ENCODE peak calls at places on chromosomes 7 and 10, in ten cellular contexts. Y is astrocyte of the spinal cord, I is transverse colon, P is testis, W is fibroblast of lung, E is body of pancreas, J is neural progenitor cell, R is sigmoid colon, K is Peyer's patch, D is uterus. B is an unnamed sample.

GRCh38 chr10:72173635-72174296 is 42.0 kb upstream of the ANAPC16 start:
- DNase-seq in Y (peak), I (no peak), P (no peak), W (peak), E (no peak), J (no peak), R (no peak), K (no peak), D (no peak), B (peak)

GRCh38 chr7:123846217-123846891 is 1.4 kb downstream of the HYAL4 start:
- DNase-seq in Y (peak), I (no peak), P (no peak), W (no peak), E (no peak), J (no peak), R (no peak), K (no peak), D (no peak), B (no peak)

GRCh38 chr10:131586958-131587357 is 275.4 kb upstream of the TCERG1L start:
- DNase-seq in Y (no peak), I (no peak), P (no peak), W (no peak), E (no peak), J (no peak), R (no peak), K (no peak), D (no peak), B (no peak)

GRCh38 chr7:95440394-95441038 is 5.7 kb upstream of the PON2 start:
- DNase-seq in Y (no peak), I (no peak), P (no peak), W (no peak), E (no peak), J (no peak), R (no peak), K (no peak), D (no peak), B (no peak)

GRCh38 chr10:98331888-98332287 is 63.9 kb upstream of the LOXL4 start:
- DNase-seq in Y (no peak), I (no peak), P (no peak), W (no peak), E (no peak), J (peak), R (no peak), K (no peak), D (no peak), B (peak)

GRCh38 chr7:22597845-22598244 is 97.9 kb upstream of the STEAP1B start:
- DNase-seq in Y (peak), I (no peak), P (no peak), W (peak), E (no peak), J (no peak), R (no peak), K (no peak), D (no peak), B (no peak)

GRCh38 chr10:126123466-126123865 is 227.1 kb downstream of the FANK1 start:
- DNase-seq in Y (no peak), I (no peak), P (no peak), W (no peak), E (no peak), J (no peak), R (no peak), K (no peak), D (no peak), B (no peak)

GRCh38 chr7:84876036-84876821 is 310.6 kb downstream of the SEMA3D start:
- DNase-seq in Y (no peak), I (no peak), P (no peak), W (no peak), E (no peak), J (no peak), R (no peak), K (no peak), D (no peak), B (no peak)

GRCh38 chr10:14925268-14925667 is 28.6 kb downstream of the DCLRE1C start:
- DNase-seq in Y (no peak), I (no peak), P (no peak), W (no peak), E (no peak), J (no peak), R (no peak), K (no peak), D (no peak), B (no peak)

GRCh38 chr7:112286294-112287086 is 80.0 kb downstream of the ZNF277 start:
- DNase-seq in Y (no peak), I (no peak), P (no peak), W (no peak), E (no peak), J (no peak), R (no peak), K (no peak), D (no peak), B (no peak)

GRCh38 chr7:106999023-106999422 is 45.5 kb upstream of the PRKAR2B start:
- DNase-seq in Y (no peak), I (no peak), P (no peak), W (peak), E (no peak), J (no peak), R (no peak), K (no peak), D (no peak), B (no peak)

GRCh38 chr7:142833174-142834027 is 21.5 kb upstream of the EPHB6 start:
- DNase-seq in Y (no peak), I (no peak), P (no peak), W (no peak), E (no peak), J (no peak), R (no peak), K (no peak), D (no peak), B (no peak)

GRCh38 chr10:110870823-110871235 is 899 bp upstream of the PDCD4 start:
- DNase-seq in Y (no peak), I (no peak), P (peak), W (no peak), E (peak), J (peak), R (no peak), K (no peak), D (no peak), B (no peak)

GRCh38 chr7:108402865-108403264 is 53.4 kb downstream of the NRCAM start:
- DNase-seq in Y (peak), I (no peak), P (no peak), W (peak), E (peak), J (no peak), R (no peak), K (no peak), D (no peak), B (no peak)

GRCh38 chr7:147509052-147509480 is 1081.5 kb upstream of the C7orf33 start:
- DNase-seq in Y (peak), I (no peak), P (no peak), W (peak), E (no peak), J (no peak), R (no peak), K (no peak), D (no peak), B (no peak)

GRCh38 chr10:108230478-108231170 is 1066.1 kb upstream of the SORCS1 start:
- DNase-seq in Y (peak), I (no peak), P (no peak), W (no peak), E (no peak), J (no peak), R (no peak), K (no peak), D (no peak), B (no peak)

GRCh38 chr10:117320050-117320665 is 55.1 kb downstream of the PDZD8 start:
- DNase-seq in Y (peak), I (no peak), P (peak), W (peak), E (no peak), J (peak), R (no peak), K (no peak), D (no peak), B (no peak)

GRCh38 chr10:89390875-89391576 is 1.4 kb upstream of the IFIT1 start:
- DNase-seq in Y (no peak), I (no peak), P (no peak), W (peak), E (no peak), J (no peak), R (no peak), K (no peak), D (no peak), B (no peak)

GRCh38 chr10:29496341-29497162 is 138.2 kb downstream of the SVIL start:
- DNase-seq in Y (peak), I (peak), P (peak), W (peak), E (peak), J (peak), R (peak), K (peak), D (peak), B (peak)

GRCh38 chr7:97973206-97973658 is 16.8 kb downstream of the OCM2 start:
- DNase-seq in Y (peak), I (no peak), P (peak), W (no peak), E (peak), J (peak), R (no peak), K (no peak), D (no peak), B (no peak)

GRCh38 chr7:65972976-65973375 is 9.0 kb downstream of the GUSB start:
- DNase-seq in Y (no peak), I (no peak), P (no peak), W (no peak), E (no peak), J (no peak), R (peak), K (no peak), D (no peak), B (no peak)

GRCh38 chr7:41096921-41097320 is 606.0 kb downstream of the INHBA start:
- DNase-seq in Y (peak), I (no peak), P (no peak), W (peak), E (no peak), J (no peak), R (no peak), K (no peak), D (no peak), B (no peak)

GRCh38 chr7:113892818-113893217 is 26.0 kb downstream of the PPP1R3A start:
- DNase-seq in Y (no peak), I (no peak), P (no peak), W (no peak), E (no peak), J (no peak), R (no peak), K (no peak), D (no peak), B (no peak)

GRCh38 chr10:132397036-132397541 is at the start of gene PWWP2B:
- DNase-seq in Y (no peak), I (peak), P (no peak), W (peak), E (peak), J (peak), R (peak), K (peak), D (peak), B (peak)

GRCh38 chr7:158957921-158958471 is 101.6 kb downstream of the DYNC2I1 start:
- DNase-seq in Y (no peak), I (peak), P (peak), W (no peak), E (peak), J (no peak), R (no peak), K (no peak), D (no peak), B (peak)

GRCh38 chr7:46131916-46132795 is 211.1 kb upstream of the IGFBP3 start:
- DNase-seq in Y (peak), I (no peak), P (no peak), W (no peak), E (no peak), J (peak), R (no peak), K (no peak), D (no peak), B (no peak)

GRCh38 chr10:99292159-99292558 is 37.0 kb upstream of the CNNM1 start:
- DNase-seq in Y (peak), I (no peak), P (no peak), W (peak), E (no peak), J (no peak), R (no peak), K (no peak), D (no peak), B (no peak)

GRCh38 chr10:119006451-119007210 is 22.9 kb upstream of the NANOS1 start:
- DNase-seq in Y (peak), I (peak), P (no peak), W (peak), E (peak), J (no peak), R (peak), K (no peak), D (peak), B (no peak)

GRCh38 chr7:130919316-130920103 is 185.5 kb upstream of the KLF14 start:
- DNase-seq in Y (no peak), I (no peak), P (no peak), W (no peak), E (no peak), J (no peak), R (no peak), K (no peak), D (no peak), B (no peak)

GRCh38 chr10:12782537-12782936 is 219.0 kb downstream of the CCDC3 start:
- DNase-seq in Y (no peak), I (peak), P (peak), W (peak), E (peak), J (peak), R (peak), K (peak), D (peak), B (peak)

GRCh38 chr7:36794689-36795088 is 70.4 kb upstream of the AOAH start:
- DNase-seq in Y (no peak), I (no peak), P (peak), W (no peak), E (peak), J (no peak), R (no peak), K (no peak), D (no peak), B (no peak)

GRCh38 chr10:111524134-111524533 is 447.3 kb downstream of the ADRA2A start:
- DNase-seq in Y (no peak), I (no peak), P (no peak), W (no peak), E (no peak), J (no peak), R (no peak), K (no peak), D (no peak), B (no peak)

GRCh38 chr7:118684796-118685195 is 460.3 kb downstream of the ANKRD7 start:
- DNase-seq in Y (no peak), I (no peak), P (no peak), W (no peak), E (no peak), J (no peak), R (no peak), K (no peak), D (no peak), B (no peak)

DNA sequence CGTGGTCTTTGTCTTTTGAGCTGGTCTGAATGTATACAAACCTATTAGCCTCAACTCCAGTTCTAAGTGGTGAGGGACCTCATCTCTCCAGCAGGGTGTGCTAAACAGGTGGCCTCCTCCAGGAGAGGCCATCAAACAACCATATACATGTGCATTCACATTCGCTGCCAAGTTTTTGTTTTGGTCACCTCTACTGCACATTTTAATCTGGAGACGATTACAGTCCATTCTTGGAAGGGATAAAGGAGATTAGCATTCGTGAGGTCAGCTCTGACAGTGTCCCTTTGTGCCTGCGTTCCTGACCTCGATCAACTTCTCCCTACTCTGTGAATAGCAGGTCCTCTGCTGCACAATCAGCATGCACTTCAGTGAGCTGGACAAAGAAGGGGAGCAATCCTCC is 60.8 kb downstream of the RHOBTB1 start:
- DNase-seq in Y (peak), I (peak), P (peak), W (peak), E (peak), J (peak), R (no peak), K (no peak), D (no peak), B (no peak)
- TF ChIP-seq CTCF in Y (peak), I (peak), P (no peak), W (peak), E (peak), J (peak), R (no peak), K (peak), D (peak), B (no peak)

GRCh38 chr10:84204610-84205009 is 10.3 kb downstream of the CDHR1 start:
- DNase-seq in Y (no peak), I (no peak), P (no peak), W (no peak), E (no peak), J (no peak), R (no peak), K (no peak), D (no peak), B (no peak)

GRCh38 chr10:84205853-84206513 is 11.6 kb downstream of the CDHR1 start:
- DNase-seq in Y (no peak), I (no peak), P (no peak), W (no peak), E (no peak), J (no peak), R (no peak), K (no peak), D (no peak), B (no peak)

GRCh38 chr10:84202349-84202748 is 8.0 kb downstream of the CDHR1 start:
- DNase-seq in Y (no peak), I (peak), P (no peak), W (no peak), E (no peak), J (no peak), R (no peak), K (no peak), D (no peak), B (no peak)

GRCh38 chr10:84205049-84205852 is 10.9 kb downstream of the CDHR1 start:
- DNase-seq in Y (peak), I (peak), P (peak), W (peak), E (no peak), J (peak), R (no peak), K (peak), D (no peak), B (peak)

DNA sequence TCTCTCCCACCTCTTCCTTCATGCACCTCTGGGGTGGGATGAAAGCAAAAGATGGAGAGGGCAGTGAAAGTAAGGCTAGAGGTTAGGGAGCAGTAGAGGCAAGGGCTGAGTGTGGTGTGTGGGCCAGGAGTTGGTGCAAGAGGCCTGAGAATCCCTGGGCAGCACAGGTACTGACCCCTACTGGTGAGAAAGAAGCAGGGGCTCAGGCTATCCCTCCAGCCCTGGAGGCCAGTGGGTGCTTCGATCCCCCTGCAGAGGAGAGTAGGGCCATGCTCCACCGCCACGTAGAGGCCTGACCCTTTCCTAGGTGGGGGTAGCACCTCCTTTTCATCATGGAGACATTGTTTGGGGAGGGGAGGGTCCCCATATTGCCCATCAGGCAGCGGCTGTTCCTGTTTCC is 9.8 kb downstream of the CDHR1 start:
- DNase-seq in Y (no peak), I (no peak), P (no peak), W (no peak), E (no peak), J (peak), R (no peak), K (no peak), D (no peak), B (no peak)
- TF ChIP-seq CTCF in Y (peak), I (peak), P (no peak), W (no peak), E (no peak), J (peak), R (no peak), K (peak), D (no peak), B (peak)

GRCh38 chr7:2734084-2734601 is 46.1 kb downstream of the AMZ1 start:
- DNase-seq in Y (no peak), I (no peak), P (no peak), W (no peak), E (no peak), J (no peak), R (peak), K (peak), D (no peak), B (no peak)

GRCh38 chr7:2735744-2736143 is 47.7 kb downstream of the AMZ1 start:
- DNase-seq in Y (no peak), I (no peak), P (peak), W (no peak), E (no peak), J (no peak), R (peak), K (peak), D (no peak), B (no peak)

GRCh38 chr7:2736411-2736914 is 48.5 kb downstream of the AMZ1 start:
- DNase-seq in Y (no peak), I (no peak), P (peak), W (no peak), E (no peak), J (no peak), R (peak), K (peak), D (no peak), B (no peak)

GRCh38 chr7:2732959-2733584 is 45.1 kb downstream of the AMZ1 start:
- DNase-seq in Y (peak), I (peak), P (peak), W (peak), E (peak), J (no peak), R (peak), K (peak), D (peak), B (no peak)

DNA sequence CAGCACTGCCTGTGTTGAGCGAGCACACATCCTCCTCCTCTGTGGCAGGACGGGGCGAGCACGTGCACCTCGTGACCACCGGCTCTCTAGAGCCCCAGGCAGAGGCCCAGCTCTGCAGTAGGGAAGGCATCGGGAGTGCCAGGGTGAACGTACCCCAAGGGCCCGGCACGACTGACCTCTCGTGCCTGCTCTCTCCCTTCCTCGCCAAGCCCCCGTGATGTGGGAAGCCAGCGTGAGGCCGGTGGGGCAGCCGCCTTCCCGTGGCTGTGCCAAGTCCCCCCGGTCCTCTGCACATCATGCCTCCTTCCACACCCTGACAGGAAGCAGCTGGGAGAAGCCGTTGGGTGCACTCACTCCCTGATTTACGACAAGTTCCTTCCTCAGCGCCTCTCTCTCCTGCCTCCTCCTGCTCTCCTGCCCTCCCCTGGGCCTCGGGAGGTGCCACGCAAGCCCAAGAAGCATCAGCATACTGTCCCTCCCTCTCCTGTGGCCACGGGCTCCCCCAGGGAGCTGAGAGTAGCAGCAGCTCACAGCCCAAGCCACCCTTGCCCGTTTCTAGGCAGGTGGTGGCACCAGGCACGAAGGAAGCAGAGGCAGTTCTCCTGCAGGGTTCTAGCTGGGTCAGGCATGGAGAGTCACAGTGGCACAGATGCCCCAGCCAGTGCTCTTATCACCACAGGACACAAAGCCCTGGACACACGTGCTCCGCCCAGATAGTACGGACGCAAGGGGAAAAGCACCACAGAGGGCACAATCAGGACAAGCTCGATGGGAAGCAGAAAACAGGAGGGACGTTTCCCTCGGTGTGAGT is 47.0 kb downstream of the AMZ1 start:
- DNase-seq in Y (no peak), I (peak), P (peak), W (no peak), E (no peak), J (no peak), R (peak), K (peak), D (peak), B (peak)
- TF ChIP-seq CTCF in Y (no peak), I (no peak), P (no peak), W (no peak), E (no peak), J (no peak), R (no peak), K (no peak), D (no peak), B (no peak)

DNA sequence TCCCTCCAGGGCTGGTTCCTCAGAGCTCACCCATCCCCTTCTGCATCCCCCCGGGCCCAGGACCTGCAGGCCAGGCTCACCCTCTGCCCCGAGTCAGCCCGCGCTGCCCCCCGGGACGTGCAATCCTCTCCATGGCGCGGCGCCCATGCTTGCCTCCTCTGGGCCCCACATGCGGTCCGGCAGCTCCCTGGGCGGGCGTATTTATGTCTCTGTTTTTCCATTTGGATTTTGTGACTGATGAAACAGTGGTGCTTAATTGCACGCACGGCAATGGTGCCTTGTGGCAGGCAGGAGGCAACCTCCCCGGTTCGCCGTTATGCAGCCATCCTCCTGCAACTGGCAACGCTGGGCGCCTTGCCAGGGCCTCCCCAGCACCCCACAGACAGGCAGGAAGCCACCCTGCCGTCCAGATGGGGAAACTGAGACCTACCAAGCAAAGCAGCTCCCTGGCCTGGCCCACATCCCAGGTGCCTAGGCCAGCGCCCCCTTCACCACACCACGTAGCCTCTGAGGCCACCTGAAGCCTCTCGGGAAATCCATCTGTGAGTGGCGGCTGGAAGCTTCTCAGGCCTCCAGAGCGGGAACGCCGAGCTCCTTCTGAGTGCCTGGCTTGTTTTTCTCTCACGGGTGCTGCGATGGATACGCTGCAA is 58.5 kb downstream of the UNCX start:
- DNase-seq in Y (no peak), I (no peak), P (no peak), W (peak), E (no peak), J (no peak), R (no peak), K (no peak), D (no peak), B (no peak)
- TF ChIP-seq CTCF in Y (no peak), I (no peak), P (no peak), W (no peak), E (no peak), J (no peak), R (no peak), K (no peak), D (no peak), B (no peak)